ENCODE peak calls at places on chromosomes 12 and 14, in eight cellular contexts. One of them, this sample, is unnamed.

GRCh38 chr12:52539024-52539820 is 13.7 kb downstream of the KRT71 start:
- DNase-seq in A172: peak; percentile 63
- DNase-seq in substantia nigra: no peak
- DNase-seq in NCI-H1417: peak; percentile 34
- DNase-seq in WTC11: no peak
- DNase-seq in fibroblast of pulmonary artery: peak; percentile 66
- DNase-seq in anterior cingulate cortex: no peak
- DNase-seq in MG63: peak; percentile 66
- DNase-seq in this sample: peak; percentile 86

GRCh38 chr12:108832730-108833354 is 24.5 kb downstream of the SSH1 start:
- DNase-seq in A172: peak; percentile 76
- DNase-seq in substantia nigra: no peak
- DNase-seq in NCI-H1417: no peak
- DNase-seq in WTC11: no peak
- DNase-seq in fibroblast of pulmonary artery: peak; percentile 95
- DNase-seq in anterior cingulate cortex: no peak
- DNase-seq in MG63: peak; percentile 75
- DNase-seq in this sample: no peak

GRCh38 chr12:903055-903454 is 46.4 kb downstream of the RAD52 start:
- DNase-seq in A172: no peak
- DNase-seq in substantia nigra: no peak
- DNase-seq in NCI-H1417: no peak
- DNase-seq in WTC11: no peak
- DNase-seq in fibroblast of pulmonary artery: no peak
- DNase-seq in anterior cingulate cortex: no peak
- DNase-seq in MG63: no peak
- DNase-seq in this sample: no peak

GRCh38 chr12:104974626-104975290 is 11.4 kb upstream of the NOPCHAP1 start:
- DNase-seq in A172: peak; percentile 20
- DNase-seq in substantia nigra: peak; percentile 19
- DNase-seq in NCI-H1417: no peak
- DNase-seq in WTC11: no peak
- DNase-seq in fibroblast of pulmonary artery: no peak
- DNase-seq in anterior cingulate cortex: no peak
- DNase-seq in MG63: no peak
- DNase-seq in this sample: no peak

GRCh38 chr14:21382095-21382494 is 1.7 kb downstream of the SUPT16H start:
- DNase-seq in A172: no peak
- DNase-seq in substantia nigra: no peak
- DNase-seq in NCI-H1417: no peak
- DNase-seq in WTC11: no peak
- DNase-seq in fibroblast of pulmonary artery: no peak
- DNase-seq in anterior cingulate cortex: no peak
- DNase-seq in MG63: no peak
- DNase-seq in this sample: no peak

GRCh38 chr12:19970116-19970515 is 398.2 kb upstream of the PDE3A start:
- DNase-seq in A172: peak; percentile 40
- DNase-seq in substantia nigra: no peak
- DNase-seq in NCI-H1417: no peak
- DNase-seq in WTC11: no peak
- DNase-seq in fibroblast of pulmonary artery: peak; percentile 80
- DNase-seq in anterior cingulate cortex: no peak
- DNase-seq in MG63: no peak
- DNase-seq in this sample: no peak

GRCh38 chr12:65655074-65655493 is 169.2 kb upstream of the HMGA2 start:
- DNase-seq in A172: peak; percentile 68
- DNase-seq in substantia nigra: no peak
- DNase-seq in NCI-H1417: no peak
- DNase-seq in WTC11: no peak
- DNase-seq in fibroblast of pulmonary artery: peak; percentile 72
- DNase-seq in anterior cingulate cortex: no peak
- DNase-seq in MG63: no peak
- DNase-seq in this sample: no peak

GRCh38 chr12:39905152-39905551 is 200.7 kb downstream of the SLC2A13 start:
- DNase-seq in A172: peak; percentile 25
- DNase-seq in substantia nigra: peak; percentile 1
- DNase-seq in NCI-H1417: no peak
- DNase-seq in WTC11: no peak
- DNase-seq in fibroblast of pulmonary artery: peak; percentile 16
- DNase-seq in anterior cingulate cortex: no peak
- DNase-seq in MG63: peak; percentile 22
- DNase-seq in this sample: no peak

GRCh38 chr14:104389326-104390220 is 190.0 kb upstream of the C14orf180 start:
- DNase-seq in A172: no peak
- DNase-seq in substantia nigra: no peak
- DNase-seq in NCI-H1417: no peak
- DNase-seq in WTC11: no peak
- DNase-seq in fibroblast of pulmonary artery: no peak
- DNase-seq in anterior cingulate cortex: no peak
- DNase-seq in MG63: no peak
- DNase-seq in this sample: no peak

GRCh38 chr14:83171761-83172160 is 1638.1 kb upstream of the SEL1L start:
- DNase-seq in A172: no peak
- DNase-seq in substantia nigra: no peak
- DNase-seq in NCI-H1417: no peak
- DNase-seq in WTC11: no peak
- DNase-seq in fibroblast of pulmonary artery: no peak
- DNase-seq in anterior cingulate cortex: no peak
- DNase-seq in MG63: no peak
- DNase-seq in this sample: no peak

GRCh38 chr14:20606190-20606901 is 15.2 kb upstream of the RNASE12 start:
- DNase-seq in A172: peak; percentile 25
- DNase-seq in substantia nigra: no peak
- DNase-seq in NCI-H1417: peak; percentile 7
- DNase-seq in WTC11: peak; percentile 67
- DNase-seq in fibroblast of pulmonary artery: peak; percentile 70
- DNase-seq in anterior cingulate cortex: no peak
- DNase-seq in MG63: no peak
- DNase-seq in this sample: no peak

GRCh38 chr12:62732861-62733427 is 202.0 kb downstream of the PPM1H start:
- DNase-seq in A172: peak; percentile 89
- DNase-seq in substantia nigra: no peak
- DNase-seq in NCI-H1417: no peak
- DNase-seq in WTC11: no peak
- DNase-seq in fibroblast of pulmonary artery: peak; percentile 75
- DNase-seq in anterior cingulate cortex: no peak
- DNase-seq in MG63: peak; percentile 73
- DNase-seq in this sample: no peak

GRCh38 chr12:75960086-75960910 is 71.3 kb downstream of the PHLDA1 start:
- DNase-seq in A172: no peak
- DNase-seq in substantia nigra: no peak
- DNase-seq in NCI-H1417: peak; percentile 56
- DNase-seq in WTC11: peak; percentile 77
- DNase-seq in fibroblast of pulmonary artery: no peak
- DNase-seq in anterior cingulate cortex: no peak
- DNase-seq in MG63: no peak
- DNase-seq in this sample: peak; percentile 40

GRCh38 chr12:52295663-52296062 is 4.3 kb upstream of the KRT81 start:
- DNase-seq in A172: peak; percentile 20
- DNase-seq in substantia nigra: no peak
- DNase-seq in NCI-H1417: no peak
- DNase-seq in WTC11: no peak
- DNase-seq in fibroblast of pulmonary artery: no peak
- DNase-seq in anterior cingulate cortex: no peak
- DNase-seq in MG63: no peak
- DNase-seq in this sample: no peak

GRCh38 chr12:116924558-116925453 is 14.1 kb downstream of the FBXW8 start:
- DNase-seq in A172: peak; percentile 85
- DNase-seq in substantia nigra: no peak
- DNase-seq in NCI-H1417: no peak
- DNase-seq in WTC11: no peak
- DNase-seq in fibroblast of pulmonary artery: peak; percentile 62
- DNase-seq in anterior cingulate cortex: no peak
- DNase-seq in MG63: peak; percentile 72
- DNase-seq in this sample: no peak

GRCh38 chr12:64269161-64269560 is 47.1 kb upstream of the KICS2 start:
- DNase-seq in A172: no peak
- DNase-seq in substantia nigra: no peak
- DNase-seq in NCI-H1417: peak; percentile 68
- DNase-seq in WTC11: no peak
- DNase-seq in fibroblast of pulmonary artery: no peak
- DNase-seq in anterior cingulate cortex: no peak
- DNase-seq in MG63: no peak
- DNase-seq in this sample: no peak

GRCh38 chr12:110934093-110934852 is 13.9 kb upstream of the MYL2 start:
- DNase-seq in A172: peak; percentile 70
- DNase-seq in substantia nigra: no peak
- DNase-seq in NCI-H1417: no peak
- DNase-seq in WTC11: no peak
- DNase-seq in fibroblast of pulmonary artery: peak; percentile 10
- DNase-seq in anterior cingulate cortex: no peak
- DNase-seq in MG63: peak; percentile 62
- DNase-seq in this sample: no peak

GRCh38 chr14:68278568-68279436 is 459.2 kb downstream of the RAD51B start:
- DNase-seq in A172: peak; percentile 23
- DNase-seq in substantia nigra: peak; percentile 10
- DNase-seq in NCI-H1417: no peak
- DNase-seq in WTC11: no peak
- DNase-seq in fibroblast of pulmonary artery: peak; percentile 45
- DNase-seq in anterior cingulate cortex: no peak
- DNase-seq in MG63: peak; percentile 52
- DNase-seq in this sample: no peak

GRCh38 chr14:53979747-53980642 is 23.4 kb upstream of the BMP4 start:
- DNase-seq in A172: peak; percentile 78
- DNase-seq in substantia nigra: no peak
- DNase-seq in NCI-H1417: no peak
- DNase-seq in WTC11: peak; percentile 47
- DNase-seq in fibroblast of pulmonary artery: peak; percentile 62
- DNase-seq in anterior cingulate cortex: no peak
- DNase-seq in MG63: peak; percentile 62
- DNase-seq in this sample: no peak

GRCh38 chr12:68587448-68587873 is 23.2 kb upstream of the RAP1B start:
- DNase-seq in A172: no peak
- DNase-seq in substantia nigra: no peak
- DNase-seq in NCI-H1417: no peak
- DNase-seq in WTC11: no peak
- DNase-seq in fibroblast of pulmonary artery: no peak
- DNase-seq in anterior cingulate cortex: no peak
- DNase-seq in MG63: no peak
- DNase-seq in this sample: no peak

GRCh38 chr12:29088611-29089219 is 60.4 kb upstream of the FAR2 start:
- DNase-seq in A172: peak; percentile 11
- DNase-seq in substantia nigra: no peak
- DNase-seq in NCI-H1417: no peak
- DNase-seq in WTC11: no peak
- DNase-seq in fibroblast of pulmonary artery: peak; percentile 45
- DNase-seq in anterior cingulate cortex: no peak
- DNase-seq in MG63: no peak
- DNase-seq in this sample: no peak

GRCh38 chr12:85821216-85821615 is 15.0 kb downstream of the RASSF9 start:
- DNase-seq in A172: no peak
- DNase-seq in substantia nigra: no peak
- DNase-seq in NCI-H1417: no peak
- DNase-seq in WTC11: no peak
- DNase-seq in fibroblast of pulmonary artery: no peak
- DNase-seq in anterior cingulate cortex: no peak
- DNase-seq in MG63: no peak
- DNase-seq in this sample: no peak

GRCh38 chr12:54561164-54561563 is 11.8 kb downstream of the PDE1B start:
- DNase-seq in A172: no peak
- DNase-seq in substantia nigra: peak; percentile 45
- DNase-seq in NCI-H1417: no peak
- DNase-seq in WTC11: no peak
- DNase-seq in fibroblast of pulmonary artery: no peak
- DNase-seq in anterior cingulate cortex: no peak
- DNase-seq in MG63: no peak
- DNase-seq in this sample: no peak

GRCh38 chr14:56212541-56212940 is 94.3 kb downstream of the PELI2 start:
- DNase-seq in A172: no peak
- DNase-seq in substantia nigra: no peak
- DNase-seq in NCI-H1417: no peak
- DNase-seq in WTC11: no peak
- DNase-seq in fibroblast of pulmonary artery: no peak
- DNase-seq in anterior cingulate cortex: no peak
- DNase-seq in MG63: no peak
- DNase-seq in this sample: no peak

GRCh38 chr14:72291908-72292688 is 359.9 kb downstream of the RGS6 start:
- DNase-seq in A172: peak; percentile 23
- DNase-seq in substantia nigra: no peak
- DNase-seq in NCI-H1417: peak; percentile 32
- DNase-seq in WTC11: peak; percentile 29
- DNase-seq in fibroblast of pulmonary artery: peak; percentile 70
- DNase-seq in anterior cingulate cortex: no peak
- DNase-seq in MG63: no peak
- DNase-seq in this sample: peak; percentile 14

GRCh38 chr14:100336618-100337530 is 13.7 kb downstream of the SLC25A47 start:
- DNase-seq in A172: no peak
- DNase-seq in substantia nigra: no peak
- DNase-seq in NCI-H1417: no peak
- DNase-seq in WTC11: no peak
- DNase-seq in fibroblast of pulmonary artery: no peak
- DNase-seq in anterior cingulate cortex: no peak
- DNase-seq in MG63: no peak
- DNase-seq in this sample: no peak

GRCh38 chr14:51750542-51750941 is 98.8 kb downstream of the FRMD6 start:
- DNase-seq in A172: no peak
- DNase-seq in substantia nigra: no peak
- DNase-seq in NCI-H1417: no peak
- DNase-seq in WTC11: peak; percentile 52
- DNase-seq in fibroblast of pulmonary artery: no peak
- DNase-seq in anterior cingulate cortex: no peak
- DNase-seq in MG63: no peak
- DNase-seq in this sample: no peak

GRCh38 chr12:85237320-85237719 is 42.7 kb upstream of the ALX1 start:
- DNase-seq in A172: no peak
- DNase-seq in substantia nigra: no peak
- DNase-seq in NCI-H1417: no peak
- DNase-seq in WTC11: no peak
- DNase-seq in fibroblast of pulmonary artery: no peak
- DNase-seq in anterior cingulate cortex: no peak
- DNase-seq in MG63: no peak
- DNase-seq in this sample: no peak

GRCh38 chr14:63632932-63633514 is 8.6 kb downstream of the WDR89 start:
- DNase-seq in A172: no peak
- DNase-seq in substantia nigra: no peak
- DNase-seq in NCI-H1417: no peak
- DNase-seq in WTC11: no peak
- DNase-seq in fibroblast of pulmonary artery: peak; percentile 50
- DNase-seq in anterior cingulate cortex: no peak
- DNase-seq in MG63: no peak
- DNase-seq in this sample: no peak

This sample was measured in COR-L47.